ENCODE peak calls at places on chromosomes 7 and 10, in four cellular contexts. U is fibroblast of lung; X is activated CD4-positive, alpha-beta memory T cell treated with anti-CD3 and anti-CD28 coated beads for 36 hours; N is lung microvascular endothelial cell. M is an unnamed sample.

GRCh38 chr7:3897430-3898385 is 596.7 kb downstream of the SDK1 start:
- DNase-seq in U (peak), X (peak), N (peak), M (no peak)

GRCh38 chr7:21934824-21935223 is 10.9 kb downstream of the CDCA7L start:
- DNase-seq in U (no peak), X (no peak), N (no peak), M (no peak)

GRCh38 chr10:85454386-85454785 is 912.2 kb downstream of the GRID1 start:
- DNase-seq in U (no peak), X (no peak), N (no peak), M (no peak)

GRCh38 chr7:151138541-151138910 is 29.0 kb downstream of the GBX1 start:
- DNase-seq in U (no peak), X (no peak), N (no peak), M (peak)

GRCh38 chr7:2175091-2175490 is 57.7 kb downstream of the MAD1L1 start:
- DNase-seq in U (no peak), X (no peak), N (no peak), M (no peak)

GRCh38 chr7:93228302-93228701 is 2.0 kb upstream of the HEPACAM2 start:
- DNase-seq in U (peak), X (no peak), N (peak), M (no peak)

GRCh38 chr7:73822319-73823173 is 8.2 kb upstream of the CLDN4 start:
- DNase-seq in U (peak), X (no peak), N (peak), M (peak)

GRCh38 chr10:67839957-67840356 is 2.0 kb upstream of the DNAJC12 start:
- DNase-seq in U (no peak), X (no peak), N (no peak), M (no peak)

GRCh38 chr7:100003711-100004661 is 11.4 kb upstream of the ZKSCAN1 start:
- DNase-seq in U (no peak), X (no peak), N (peak), M (no peak)

GRCh38 chr7:133016629-133017028 is 65.3 kb downstream of the CHCHD3 start:
- DNase-seq in U (no peak), X (no peak), N (peak), M (no peak)

GRCh38 chr10:124037784-124038183 is 55.6 kb downstream of the CHST15 start:
- DNase-seq in U (no peak), X (no peak), N (no peak), M (no peak)

GRCh38 chr10:91864744-91865143 is 44.5 kb downstream of the FGFBP3 start:
- DNase-seq in U (peak), X (no peak), N (no peak), M (no peak)

GRCh38 chr10:100504101-100504500 is 15.6 kb downstream of the SEC31B start:
- DNase-seq in U (no peak), X (no peak), N (no peak), M (no peak)